ENCODE peak calls at places on chromosomes 1 and 21, in five cellular contexts. W is osteocyte, R is fibroblast of pulmonary artery, T is breast epithelium, Y is GM10248. A is an unnamed sample.

GRCh38 chr1:26171084-26172072 is at the start of gene ZNF593OS:
- DNase-seq in R (no peak), T (no peak), W (no peak), Y (no peak), A (no peak)

GRCh38 chr21:41598561-41599511 is 90.9 kb upstream of the TMPRSS2 start:
- DNase-seq in R (no peak), Y (no peak), W (no peak), T (peak; percentile 54), A (no peak)

GRCh38 chr1:10074855-10075418 is 42.2 kb downstream of the UBE4B start:
- DNase-seq in Y (no peak), W (no peak), R (peak; percentile 34), T (no peak), A (no peak)

GRCh38 chr21:43925609-43926008 is 60.6 kb downstream of the AGPAT3 start:
- DNase-seq in T (peak; percentile 50), Y (no peak), W (no peak), R (no peak), A (no peak)

GRCh38 chr21:39673736-39674135 is 61.0 kb downstream of the B3GALT5 start:
- DNase-seq in R (no peak), T (no peak), Y (no peak), W (peak; percentile 70), A (no peak)

GRCh38 chr1:93331412-93331811 is 14.3 kb upstream of the DR1 start:
- DNase-seq in Y (no peak), T (no peak), W (no peak), R (no peak), A (no peak)

GRCh38 chr1:219999821-220000220 is 46.5 kb downstream of the EPRS1 start:
- DNase-seq in W (no peak), R (no peak), T (no peak), Y (no peak), A (no peak)

GRCh38 chr1:28582248-28582615 is 9.8 kb upstream of the RAB42 start:
- DNase-seq in W (no peak), T (no peak), Y (no peak), R (peak; percentile 54), A (no peak)

GRCh38 chr1:58971629-58972140 is 187.8 kb upstream of the JUN start:
- DNase-seq in W (no peak), Y (no peak), R (peak; percentile 47), T (no peak), A (no peak)

DNA sequence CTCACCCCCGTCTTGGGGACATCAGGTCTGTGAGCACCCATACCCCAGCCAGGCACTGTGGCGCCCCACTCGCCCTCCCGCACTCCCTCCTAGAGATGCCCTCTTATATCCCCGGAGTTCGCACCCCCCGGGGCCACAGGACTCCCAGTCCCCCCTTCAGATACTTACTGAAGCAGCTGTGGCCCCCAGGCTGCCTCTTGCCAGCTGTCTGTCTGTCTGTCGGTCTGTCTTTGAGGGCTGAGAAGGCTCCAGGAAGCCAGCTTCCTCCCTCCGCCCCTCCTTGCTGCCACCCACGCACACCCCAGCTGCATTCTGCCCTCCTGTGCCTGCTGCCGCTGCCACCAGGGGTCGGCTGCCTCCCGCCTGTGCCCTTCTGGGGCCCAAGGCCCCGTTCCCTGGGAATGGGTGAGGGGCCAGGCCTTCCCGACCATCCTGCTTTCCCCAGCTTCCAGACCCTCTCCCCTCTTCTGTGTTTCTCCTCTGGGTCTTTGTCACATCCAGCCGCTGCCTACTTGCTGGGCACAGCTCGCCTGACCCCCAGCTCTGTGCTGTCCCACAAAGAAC is at the start of gene PTPN7:
- DNase-seq in Y (peak; percentile 82), T (no peak), R (no peak), W (no peak), A (peak; percentile 96)
- TF ChIP-seq CTCF in Y (peak; percentile 73), T (no peak), R (no peak), W (no peak), A (peak; percentile 85)

DNA sequence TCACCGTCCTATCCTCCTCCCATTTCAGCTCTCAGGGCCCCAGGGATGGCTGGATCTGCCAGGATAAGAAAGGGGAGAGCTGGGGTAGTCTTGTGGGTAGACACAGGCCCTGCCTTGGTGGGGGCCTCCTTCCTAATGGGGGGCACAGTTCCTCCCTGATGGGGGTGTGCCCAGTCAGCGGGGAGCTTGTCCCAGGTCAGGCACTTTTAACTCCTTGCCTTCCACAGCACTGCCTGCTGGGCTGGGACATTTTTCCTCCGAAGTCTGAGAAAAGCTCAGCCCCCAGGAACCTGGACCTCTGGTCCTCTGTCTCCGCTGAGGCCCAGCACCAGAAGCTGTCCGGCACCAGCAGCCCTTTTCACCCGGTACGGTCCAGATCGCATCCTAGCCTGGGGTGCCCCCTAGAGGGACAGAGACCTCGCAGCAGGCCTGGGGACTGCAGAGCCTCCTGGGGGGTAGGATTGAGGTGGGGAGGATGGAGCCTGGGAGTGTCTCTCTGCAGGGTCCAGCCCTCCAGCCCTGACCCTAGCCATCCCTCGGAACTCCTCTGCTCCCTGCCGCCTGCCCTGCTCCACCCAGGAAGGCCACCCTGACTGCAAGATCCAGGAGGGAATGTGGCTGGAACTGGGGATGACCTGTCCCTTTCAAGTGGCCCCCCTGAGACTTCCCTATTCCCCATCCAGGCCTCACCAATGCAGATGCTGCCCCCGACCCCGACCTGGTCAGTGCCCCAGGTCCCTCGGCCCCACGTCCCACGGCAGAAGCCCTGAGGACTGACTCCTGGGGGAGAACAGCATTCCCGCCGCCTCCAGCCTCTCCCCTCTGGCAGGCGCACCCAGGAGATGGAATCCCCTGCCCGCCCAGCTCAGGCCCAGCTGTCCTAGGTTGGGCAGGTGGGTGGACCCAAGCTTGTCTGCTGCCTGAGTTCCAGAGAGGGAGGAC is 12.0 kb downstream of the MIIP start:
- DNase-seq in R (peak; percentile 38), T (no peak), W (no peak), Y (peak; percentile 71), A (peak; percentile 67)
- TF ChIP-seq CTCF in R (peak; percentile 58), T (no peak), W (peak; percentile 49), Y (peak; percentile 66), A (peak; percentile 69)

GRCh38 chr21:33855190-33855589 is 60.4 kb downstream of the ATP5PO start:
- DNase-seq in R (no peak), W (no peak), Y (no peak), T (no peak), A (no peak)
- TF ChIP-seq CTCF in R (peak; percentile 18), W (no peak), Y (no peak), T (no peak), A (no peak)

GRCh38 chr1:12015001-12015491 is 4.3 kb upstream of the MIIP start:
- DNase-seq in T (no peak), W (no peak), Y (no peak), R (no peak), A (no peak)

GRCh38 chr1:12013317-12013588 is 6.0 kb upstream of the MIIP start:
- DNase-seq in R (no peak), T (no peak), W (no peak), Y (no peak), A (no peak)

GRCh38 chr1:12012560-12013316 is 6.6 kb upstream of the MIIP start:
- DNase-seq in R (no peak), T (no peak), W (no peak), Y (no peak), A (peak; percentile 31)

GRCh38 chr1:12015499-12015898 is 3.8 kb upstream of the MIIP start:
- DNase-seq in Y (no peak), R (no peak), T (no peak), W (no peak), A (no peak)

GRCh38 chr1:12014141-12014981 is 4.9 kb upstream of the MIIP start:
- DNase-seq in W (no peak), Y (no peak), R (no peak), T (no peak), A (no peak)
- TF ChIP-seq CTCF in W (no peak), Y (no peak), R (peak; percentile 12), T (no peak), A (no peak)